ENCODE peak calls at places on chromosomes 3 and 15, in nine cellular contexts. V, G, H, J, S, Y, M, C and E are unnamed samples.
A peak's percentile ranks its signal among the peaks of the same experiment; 100 is the strongest.

GRCh38 chr3:140206196-140207040 is 271.4 kb downstream of the CLSTN2 start:
- DNase-seq in G (no peak), J (peak; percentile 72), V (no peak), M (peak; percentile 31), S (peak; percentile 62), C (no peak), Y (no peak), H (no peak), E (no peak)

GRCh38 chr15:78715930-78716329 is 74.9 kb upstream of the CHRNB4 start:
- DNase-seq in S (peak; percentile 66), V (peak; percentile 25), Y (no peak), H (no peak), C (no peak), G (no peak), J (no peak), M (peak; percentile 49), E (peak; percentile 12)

GRCh38 chr3:33681667-33682066 is 36.4 kb downstream of the CLASP2 start:
- DNase-seq in M (no peak), C (no peak), J (no peak), S (no peak), V (no peak), H (no peak), G (no peak), Y (no peak), E (no peak)

GRCh38 chr3:123034120-123034519 is 6.6 kb upstream of the SEMA5B start:
- DNase-seq in M (no peak), J (no peak), V (no peak), Y (no peak), H (no peak), G (no peak), C (no peak), S (no peak), E (no peak)

GRCh38 chr3:164465172-164465571 is 613.1 kb downstream of the SI start:
- DNase-seq in J (no peak), Y (no peak), M (peak; percentile 31), H (no peak), S (peak; percentile 59), G (peak; percentile 15), V (no peak), C (no peak), E (no peak)

GRCh38 chr3:10774129-10774670 is 41.8 kb upstream of the SLC6A11 start:
- DNase-seq in H (no peak), S (no peak), V (no peak), M (no peak), C (no peak), J (no peak), G (no peak), Y (no peak), E (no peak)

GRCh38 chr3:50573566-50574279 is 4.4 kb downstream of the HEMK1 start:
- DNase-seq in J (no peak), H (no peak), G (no peak), S (no peak), Y (no peak), M (no peak), C (peak; percentile 62), V (no peak), E (no peak)

GRCh38 chr15:39438795-39439577 is 141.9 kb upstream of the THBS1 start:
- DNase-seq in S (no peak), G (no peak), C (no peak), H (peak; percentile 1), M (peak; percentile 73), J (no peak), V (no peak), Y (no peak), E (no peak)

GRCh38 chr15:83398591-83398990 is 48.5 kb upstream of the SH3GL3 start:
- DNase-seq in J (no peak), Y (no peak), M (peak; percentile 29), S (peak; percentile 63), C (no peak), H (no peak), V (peak; percentile 20), G (no peak), E (peak; percentile 28)

GRCh38 chr3:159989973-159990846 is 1.6 kb downstream of the IL12A start:
- DNase-seq in J (no peak), Y (no peak), S (no peak), C (no peak), V (no peak), G (no peak), H (no peak), M (no peak), E (no peak)

GRCh38 chr15:68300115-68300940 is 22.8 kb downstream of the FEM1B start:
- DNase-seq in C (no peak), M (no peak), V (no peak), H (no peak), J (no peak), S (no peak), G (no peak), Y (no peak), E (no peak)

GRCh38 chr3:162742159-162742717 is 1245.6 kb downstream of the OTOL1 start:
- DNase-seq in C (no peak), H (no peak), M (no peak), Y (no peak), J (no peak), G (no peak), S (no peak), V (peak; percentile 11), E (peak; percentile 3)

GRCh38 chr3:111761309-111761795 is 97.7 kb upstream of the PHLDB2 start:
- DNase-seq in C (no peak), V (peak; percentile 68), Y (no peak), S (peak; percentile 92), J (no peak), G (no peak), M (peak; percentile 59), H (no peak), E (peak; percentile 67)

GRCh38 chr3:168933614-168934013 is 729.9 kb downstream of the MECOM start:
- DNase-seq in J (no peak), M (peak; percentile 14), V (peak; percentile 98), H (no peak), G (no peak), S (peak; percentile 95), Y (no peak), C (no peak), E (peak; percentile 12)

GRCh38 chr15:90553248-90553745 is 23.6 kb downstream of the CRTC3 start:
- DNase-seq in C (no peak), Y (no peak), M (peak; percentile 94), H (no peak), J (no peak), S (peak; percentile 13), G (no peak), V (peak; percentile 78), E (peak; percentile 75)

GRCh38 chr3:191915717-191916116 is 454.8 kb downstream of the PYDC2 start:
- DNase-seq in Y (no peak), G (no peak), M (no peak), C (no peak), S (no peak), H (no peak), J (no peak), V (no peak), E (no peak)

GRCh38 chr15:96351801-96352593 is 21.5 kb downstream of the NR2F2 start:
- DNase-seq in M (no peak), H (no peak), C (no peak), Y (no peak), J (no peak), V (no peak), G (no peak), S (no peak), E (no peak)

GRCh38 chr3:49098429-49098828 is 4.6 kb upstream of the QRICH1 start:
- DNase-seq in V (no peak), G (no peak), H (no peak), Y (no peak), M (no peak), C (no peak), S (peak; percentile 53), J (no peak), E (no peak)

GRCh38 chr15:44666208-44667038 is 3.0 kb upstream of the SPG11 start:
- DNase-seq in S (no peak), C (no peak), J (no peak), M (no peak), H (no peak), V (no peak), G (no peak), Y (no peak), E (no peak)

GRCh38 chr15:51332211-51333147 is 5.9 kb downstream of the CYP19A1 start:
- DNase-seq in H (no peak), S (no peak), V (no peak), M (peak; percentile 78), J (no peak), C (no peak), Y (no peak), G (no peak), E (no peak)

GRCh38 chr15:22979699-22980188 is 424 bp downstream of the CYFIP1 start:
- DNase-seq in C (no peak), G (peak; percentile 46), J (peak; percentile 72), H (no peak), S (peak; percentile 41), Y (no peak), V (no peak), M (peak; percentile 38), E (no peak)